ENCODE peak calls at places on chromosomes 6 and 20, in seven cellular contexts. H, F, Q, W, X, S and A are unnamed samples.

GRCh38 chr6:153616506-153616905 is 422.5 kb upstream of the OPRM1 start:
- DNase-seq in H (no peak), F (no peak), Q (no peak), W (no peak), X (no peak), S (no peak), A (no peak)

GRCh38 chr20:44089987-44090674 is 96.9 kb downstream of the JPH2 start:
- DNase-seq in H (peak), F (no peak), Q (no peak), W (no peak), X (no peak), S (peak), A (no peak)

GRCh38 chr6:130587778-130588520 is 222.1 kb downstream of the TMEM200A start:
- DNase-seq in H (no peak), F (no peak), Q (no peak), W (no peak), X (no peak), S (peak), A (no peak)

GRCh38 chr6:110002676-110003075 is 24.6 kb downstream of the GPR6 start:
- DNase-seq in H (no peak), F (no peak), Q (no peak), W (no peak), X (no peak), S (no peak), A (no peak)

GRCh38 chr6:56996401-56996800 is 41.5 kb downstream of the BEND6 start:
- DNase-seq in H (no peak), F (no peak), Q (no peak), W (no peak), X (no peak), S (no peak), A (no peak)

GRCh38 chr20:40970218-40970617 is 58.4 kb upstream of the TOP1 start:
- DNase-seq in H (no peak), F (no peak), Q (no peak), W (no peak), X (no peak), S (no peak), A (no peak)

GRCh38 chr6:27791182-27791939 is 120.8 kb downstream of the OR2B2 start:
- DNase-seq in H (peak), F (no peak), Q (no peak), W (peak), X (no peak), S (peak), A (peak)

GRCh38 chr6:131029661-131030297 is 33.3 kb downstream of the EPB41L2 start:
- DNase-seq in H (no peak), F (no peak), Q (no peak), W (no peak), X (no peak), S (peak), A (no peak)

GRCh38 chr20:54113553-54113952 is 43.2 kb upstream of the BCAS1 start:
- DNase-seq in H (no peak), F (no peak), Q (no peak), W (no peak), X (no peak), S (no peak), A (no peak)

GRCh38 chr20:21323640-21324039 is 20.5 kb downstream of the XRN2 start:
- DNase-seq in H (no peak), F (no peak), Q (no peak), W (no peak), X (no peak), S (peak), A (peak)

GRCh38 chr6:154319231-154319858 is 37.3 kb downstream of the IPCEF1 start:
- DNase-seq in H (no peak), F (no peak), Q (no peak), W (no peak), X (no peak), S (no peak), A (peak)

GRCh38 chr6:19945843-19946358 is 108.7 kb downstream of the ID4 start:
- DNase-seq in H (no peak), F (no peak), Q (no peak), W (no peak), X (no peak), S (no peak), A (no peak)

GRCh38 chr6:52582446-52582845 is 5.6 kb upstream of the TRAM2 start:
- DNase-seq in H (no peak), F (no peak), Q (no peak), W (no peak), X (no peak), S (no peak), A (no peak)

GRCh38 chr20:17747431-17747846 is 47.7 kb downstream of the BANF2 start:
- DNase-seq in H (no peak), F (no peak), Q (no peak), W (no peak), X (no peak), S (peak), A (no peak)

GRCh38 chr6:166553563-166554271 is 32.8 kb downstream of the RAMACL start:
- DNase-seq in H (no peak), F (peak), Q (no peak), W (no peak), X (no peak), S (peak), A (no peak)

GRCh38 chr20:50260480-50261221 is 70.0 kb downstream of the CEBPB start:
- DNase-seq in H (peak), F (no peak), Q (no peak), W (no peak), X (no peak), S (no peak), A (peak)